ENCODE peak calls at places on chromosomes 2 and 18, in seven cellular contexts. I, S, P, C, Y, B and F are unnamed samples.
A peak's percentile ranks its signal among the peaks of the same experiment; 100 is the strongest.

GRCh38 chr2:75627902-75628504 is 18.6 kb upstream of the MRPL19 start:
- DNase-seq in C (no peak), B (no peak), S (peak; percentile 75), I (peak; percentile 57), Y (peak; percentile 64), P (peak; percentile 67), F (peak; percentile 29)

GRCh38 chr18:74645717-74646116 is 48.0 kb downstream of the ZNF407 start:
- DNase-seq in I (no peak), B (no peak), P (no peak), Y (no peak), S (no peak), C (no peak), F (no peak)

GRCh38 chr2:30277582-30277981 is 46.2 kb downstream of the LBH start:
- DNase-seq in I (no peak), C (no peak), Y (no peak), P (no peak), S (no peak), B (no peak), F (no peak)

GRCh38 chr2:233449921-233450853 is 95.9 kb downstream of the DGKD start:
- DNase-seq in S (no peak), P (no peak), C (no peak), I (no peak), B (no peak), Y (no peak), F (no peak)

GRCh38 chr18:50460062-50460461 is 85.2 kb downstream of the SKA1 start:
- DNase-seq in S (no peak), P (no peak), I (no peak), B (no peak), C (no peak), Y (no peak), F (no peak)

GRCh38 chr18:53004798-53005197 is 664.8 kb downstream of the DCC start:
- DNase-seq in B (no peak), P (no peak), C (no peak), I (no peak), Y (no peak), S (no peak), F (no peak)

GRCh38 chr2:226725096-226725495 is 74.5 kb downstream of the IRS1 start:
- DNase-seq in C (no peak), I (no peak), B (no peak), P (no peak), S (no peak), Y (no peak), F (no peak)

GRCh38 chr18:26405190-26405781 is 143.1 kb downstream of the KCTD1 start:
- DNase-seq in I (peak; percentile 36), B (no peak), C (no peak), Y (peak; percentile 62), S (peak; percentile 30), P (no peak), F (peak; percentile 66)

GRCh38 chr2:41763091-41763490 is 284.7 kb upstream of the PKDCC start:
- DNase-seq in Y (no peak), B (no peak), I (no peak), S (no peak), P (no peak), C (no peak), F (no peak)

GRCh38 chr2:113124984-113125855 is 2.2 kb upstream of the IL1RN start:
- DNase-seq in B (no peak), C (no peak), P (no peak), S (peak; percentile 74), I (no peak), Y (no peak), F (no peak)

GRCh38 chr2:113129519-113130078 is 2.2 kb downstream of the IL1RN start:
- DNase-seq in I (no peak), P (no peak), S (no peak), B (no peak), Y (no peak), C (no peak), F (no peak)

GRCh38 chr2:113128386-113128664 is 927 bp downstream of the IL1RN start:
- DNase-seq in I (no peak), S (no peak), Y (no peak), B (no peak), P (no peak), C (no peak), F (no peak)

GRCh38 chr2:113127646-113128385 is 418 bp downstream of the IL1RN start:
- DNase-seq in B (no peak), Y (no peak), S (no peak), P (no peak), I (no peak), C (no peak), F (no peak)

DNA sequence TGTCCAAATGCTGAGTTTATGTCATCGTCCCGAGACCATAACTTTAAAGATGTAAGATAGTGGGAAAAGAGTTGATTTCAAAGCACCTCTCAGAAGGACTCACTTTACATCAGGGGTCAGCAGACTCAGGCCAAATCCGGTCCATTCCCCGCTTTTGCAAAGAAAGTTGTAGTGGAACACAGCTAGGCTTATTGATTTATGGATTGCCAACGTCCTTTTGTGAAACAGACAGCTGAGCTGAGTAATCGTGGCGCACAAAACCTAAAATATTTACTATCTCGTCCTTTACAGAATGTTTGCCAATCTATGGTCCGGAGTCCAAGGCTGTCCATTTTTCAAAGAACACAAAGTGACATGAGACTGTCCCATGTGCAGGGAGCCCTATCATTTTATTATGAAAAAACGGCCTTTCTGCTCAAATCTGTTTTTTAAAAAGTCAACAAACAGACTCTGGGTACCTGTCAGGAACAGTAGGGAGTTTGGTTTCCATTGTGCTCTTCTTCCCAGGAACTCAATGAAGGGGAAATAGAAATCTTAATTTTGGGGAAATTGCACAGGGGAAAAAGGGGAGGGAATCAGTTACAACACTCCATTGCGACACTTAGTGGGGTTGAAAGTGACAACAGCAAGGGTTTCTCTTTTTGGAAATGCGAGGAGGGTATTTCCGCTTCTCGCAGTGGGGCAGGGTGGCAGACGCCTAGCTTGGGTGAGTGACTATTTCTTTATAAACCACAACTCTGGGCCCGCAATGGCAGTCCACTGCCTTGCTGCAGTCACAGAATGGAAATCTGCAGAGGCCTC is at the start of gene IL1RN:
- DNase-seq in C (no peak), P (no peak), S (peak; percentile 97), B (no peak), Y (no peak), I (no peak), F (no peak)
- TF ChIP-seq JUND in C (no peak), P (no peak), S (peak; percentile 82), B (no peak), Y (no peak), I (no peak), F (no peak)

DNA sequence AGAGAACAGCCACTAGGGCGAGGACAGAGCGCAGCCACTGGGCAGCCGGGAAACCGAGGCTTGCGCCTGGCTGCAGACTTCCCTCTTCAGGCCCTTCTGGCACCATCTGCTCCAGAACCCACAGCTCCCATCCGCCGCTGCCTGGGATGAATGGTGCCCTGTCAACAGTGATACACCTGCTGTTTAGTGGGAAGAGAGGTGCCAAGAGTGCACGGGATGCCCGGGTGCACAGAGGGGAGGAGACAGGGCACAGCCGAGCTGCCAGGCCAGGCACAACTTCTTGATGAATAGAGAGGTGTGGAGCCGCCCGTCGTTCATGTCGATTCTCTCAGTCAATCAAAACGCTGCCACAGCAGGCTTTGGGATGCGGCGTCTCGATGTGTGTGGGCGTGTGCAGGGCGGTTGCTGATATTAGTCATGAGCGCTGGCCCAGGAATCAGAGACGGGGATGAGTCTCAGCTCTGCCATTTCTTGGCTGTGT is 39.5 kb downstream of the RRM2 start:
- DNase-seq in Y (peak; percentile 36), C (no peak), P (peak; percentile 15), I (no peak), B (no peak), S (no peak), F (no peak)
- TF ChIP-seq JUND in Y (no peak), C (no peak), P (no peak), I (no peak), B (no peak), S (no peak), F (no peak)

GRCh38 chr2:78606895-78607294 is 418.6 kb upstream of the REG3G start:
- DNase-seq in S (no peak), I (no peak), P (no peak), C (no peak), B (no peak), Y (no peak), F (no peak)

GRCh38 chr2:78601113-78601512 is 424.4 kb upstream of the REG3G start:
- DNase-seq in I (no peak), S (no peak), Y (no peak), C (no peak), B (no peak), P (no peak), F (no peak)

GRCh38 chr2:78602862-78603261 is 422.6 kb upstream of the REG3G start:
- DNase-seq in I (no peak), P (no peak), B (no peak), C (no peak), S (no peak), Y (no peak), F (no peak)
- TF ChIP-seq JUND in I (no peak), P (no peak), B (no peak), C (no peak), S (no peak), Y (no peak), F (no peak)

GRCh38 chr2:178863856-178864620 is 56.8 kb upstream of the TTN start:
- DNase-seq in Y (no peak), S (no peak), B (no peak), I (no peak), P (no peak), C (no peak), F (no peak)
- TF ChIP-seq JUND in Y (peak; percentile 45), S (no peak), B (no peak), I (no peak), P (no peak), C (no peak), F (no peak)

GRCh38 chr2:229137623-229138022 is 133.5 kb downstream of the PID1 start:
- DNase-seq in P (no peak), Y (no peak), S (no peak), I (no peak), B (no peak), C (no peak), F (no peak)

DNA sequence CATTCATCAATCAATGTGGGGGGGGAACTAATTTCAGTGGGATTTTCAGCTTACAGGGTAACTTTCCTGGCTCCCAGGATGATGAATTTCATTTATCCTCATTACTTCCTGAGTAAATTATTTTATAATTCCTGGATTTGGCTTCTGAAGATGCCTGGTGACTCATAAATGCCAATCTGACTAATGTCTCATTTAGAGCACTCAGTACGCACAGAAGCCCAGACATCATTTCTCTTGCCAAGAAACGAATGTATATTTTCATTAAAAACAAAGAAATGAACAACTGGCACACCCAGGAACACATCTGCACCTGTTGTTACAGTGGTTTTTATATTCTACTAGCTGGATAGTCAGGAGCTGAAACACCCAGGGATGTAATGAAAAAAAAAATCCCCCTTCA is 129.5 kb downstream of the PID1 start:
- DNase-seq in P (no peak), C (no peak), S (no peak), B (no peak), I (no peak), Y (no peak), F (no peak)
- TF ChIP-seq JUND in P (no peak), C (no peak), S (no peak), B (no peak), I (no peak), Y (no peak), F (no peak)

DNA sequence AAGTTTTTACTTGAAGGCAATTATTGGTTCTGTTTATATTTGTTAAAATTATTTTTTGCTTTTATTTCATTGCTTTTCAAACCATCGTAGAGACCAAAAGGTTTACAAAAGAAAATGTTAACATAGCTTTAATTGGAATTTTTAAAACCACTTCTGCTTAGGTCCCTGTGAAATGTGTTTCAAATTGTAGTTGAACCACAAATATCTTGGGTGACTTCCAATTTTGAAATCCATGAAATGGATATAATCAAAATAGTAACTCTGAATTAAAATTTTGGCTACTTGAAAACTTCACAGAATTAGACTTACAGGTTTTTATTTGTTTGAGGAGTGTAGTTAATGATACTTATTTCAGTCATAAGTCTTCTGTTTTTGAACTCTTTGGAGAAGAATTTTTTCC is 3.1 kb upstream of the SPAG16 start:
- DNase-seq in Y (no peak), C (no peak), P (no peak), I (no peak), B (no peak), S (no peak), F (no peak)
- TF ChIP-seq JUND in Y (no peak), C (no peak), P (no peak), I (no peak), B (no peak), S (no peak), F (no peak)